ENCODE peak calls at places on chromosomes 11 and 22, in four cellular contexts. I, O, P and V are unnamed samples.

GRCh38 chr11:116814502-116814901 is 8.6 kb downstream of the APOA4 start:
- DNase-seq in O (no peak), I (no peak), P (no peak), V (no peak)

GRCh38 chr22:29146771-29147170 is 58.9 kb upstream of the EMID1 start:
- DNase-seq in I (no peak), P (peak; percentile 38), O (peak; percentile 13), V (no peak)

GRCh38 chr11:38791346-38791961 is 2193.4 kb upstream of the RAG2 start:
- DNase-seq in O (no peak), P (no peak), I (no peak), V (peak; percentile 61)

GRCh38 chr11:101770648-101771047 is 144.2 kb upstream of the CEP126 start:
- DNase-seq in P (no peak), O (no peak), I (no peak), V (no peak)

GRCh38 chr11:16604784-16605439 is 133.5 kb upstream of the C11orf58 start:
- DNase-seq in P (peak; percentile 80), O (no peak), I (no peak), V (peak; percentile 49)

GRCh38 chr11:18384157-18384641 is 10.2 kb upstream of the LDHA start:
- DNase-seq in O (peak; percentile 60), P (peak; percentile 76), I (peak; percentile 88), V (peak; percentile 83)

GRCh38 chr11:86629070-86629706 is 43.2 kb downstream of the ME3 start:
- DNase-seq in O (no peak), P (no peak), I (no peak), V (no peak)

GRCh38 chr11:2586793-2587131 is 113.0 kb downstream of the KCNQ1OT1 start:
- DNase-seq in I (no peak), O (peak; percentile 19), P (no peak), V (no peak)

GRCh38 chr22:46071451-46072029 is 78.8 kb upstream of the PPARA start:
- DNase-seq in O (peak; percentile 92), P (peak; percentile 92), I (peak; percentile 96), V (peak; percentile 95)

GRCh38 chr22:44458044-44459020 is 39.7 kb downstream of the RTL6 start:
- DNase-seq in P (peak; percentile 70), I (no peak), O (no peak), V (no peak)

GRCh38 chr22:44454113-44454769 is 43.8 kb downstream of the RTL6 start:
- DNase-seq in P (peak; percentile 64), I (no peak), O (no peak), V (no peak)

GRCh38 chr22:44456661-44457412 is 41.2 kb downstream of the RTL6 start:
- DNase-seq in P (peak; percentile 56), I (no peak), O (no peak), V (no peak)

GRCh38 chr22:44455151-44455962 is 42.7 kb downstream of the RTL6 start:
- DNase-seq in P (peak; percentile 82), O (no peak), I (no peak), V (no peak)

GRCh38 chr22:44455963-44456358 is 42.1 kb downstream of the RTL6 start:
- DNase-seq in I (no peak), O (no peak), P (peak; percentile 4), V (no peak)
- H3K27ac ChIP-seq in I (no peak overlapping the region), O (no peak overlapping the region), P (peak overlapping the region; percentile 61), V (no peak overlapping the region)

GRCh38 chr11:110297082-110297725 is 790 bp upstream of the RDX start:
- DNase-seq in I (no peak), P (no peak), O (no peak), V (peak; percentile 40)

GRCh38 chr11:110297726-110298297 is 1.4 kb upstream of the RDX start:
- DNase-seq in O (no peak), I (no peak), P (no peak), V (no peak)

GRCh38 chr11:110295487-110296225 is 758 bp downstream of the RDX start:
- DNase-seq in O (peak; percentile 73), I (peak; percentile 54), P (peak; percentile 93), V (peak; percentile 39)

GRCh38 chr11:110295086-110295485 is 1.3 kb downstream of the RDX start:
- DNase-seq in P (no peak), I (no peak), O (no peak), V (no peak)

GRCh38 chr11:110296226-110297081 is at the start of gene RDX:
- DNase-seq in I (peak; percentile 63), P (peak; percentile 93), O (peak; percentile 79), V (peak; percentile 71)
- TF ChIP-seq CTCF in I (no peak), P (no peak), O (no peak), V (no peak)

GRCh38 chr11:76119032-76119431 is 87.3 kb downstream of the WNT11 start:
- DNase-seq in P (no peak), I (no peak), O (no peak), V (no peak)
- H3K27ac ChIP-seq in P (no peak overlapping the region), I (peak overlapping the region; percentile 62), O (no peak overlapping the region), V (no peak overlapping the region)

GRCh38 chr11:30046211-30046945 is 29.5 kb upstream of the KCNA4 start:
- DNase-seq in P (no peak), O (no peak), I (no peak), V (no peak)
- TF ChIP-seq CTCF in P (no peak), O (no peak), I (no peak), V (no peak)

DNA sequence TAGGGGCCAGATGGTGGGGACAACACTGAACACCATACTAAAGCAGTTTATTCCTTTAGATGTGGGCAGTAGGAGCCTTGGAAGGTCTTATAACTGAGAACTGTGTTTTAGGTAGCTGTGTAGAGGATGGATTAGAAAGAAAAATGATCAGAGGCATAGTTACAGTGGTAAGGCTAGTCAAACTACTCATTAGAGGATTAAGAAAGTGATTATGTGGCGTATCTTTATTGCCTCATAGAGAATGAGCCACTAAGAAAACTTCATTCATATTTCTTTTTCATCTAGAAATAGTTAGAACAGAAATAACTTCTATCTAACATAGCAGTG is 155.8 kb upstream of the RASSF10 start:
- DNase-seq in P (no peak), O (no peak), I (no peak), V (no peak)
- H3K27ac ChIP-seq in P (no peak overlapping the region), O (no peak overlapping the region), I (peak overlapping the region; percentile 30), V (peak overlapping the region; percentile 27)

DNA sequence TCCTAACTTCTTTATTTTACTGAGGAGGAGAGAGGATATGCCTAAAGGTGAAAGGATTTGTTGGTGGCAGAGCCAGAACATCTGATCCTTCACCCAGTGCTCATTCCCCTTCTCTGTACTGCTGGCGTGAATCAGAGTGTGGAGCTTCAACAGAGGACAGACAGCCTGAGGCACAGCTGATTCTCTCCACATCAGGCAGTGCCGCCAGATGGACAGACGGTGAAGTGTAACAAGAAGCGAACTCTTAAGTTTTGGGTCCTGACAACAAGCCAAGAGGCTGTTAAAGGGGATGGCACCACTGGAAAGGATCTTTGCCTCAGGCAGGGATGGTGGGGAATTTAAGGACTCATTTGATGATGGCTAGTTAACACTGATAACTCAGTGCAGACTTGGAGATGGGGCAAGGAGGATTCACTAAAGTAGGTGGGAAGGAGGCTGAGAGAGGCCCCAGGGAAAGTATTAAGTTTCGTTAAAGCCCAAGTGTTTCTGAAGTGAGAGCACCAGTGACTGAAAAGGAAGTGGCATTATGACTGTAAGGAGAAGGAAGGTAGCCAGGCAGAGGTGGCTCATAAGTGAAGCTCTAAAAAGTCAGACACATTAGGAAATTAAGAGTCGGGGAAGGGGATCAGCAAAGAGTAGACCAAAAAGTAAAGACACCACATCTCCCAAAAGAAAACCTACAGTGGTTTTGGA is 81.3 kb downstream of the CLPB start:
- DNase-seq in P (no peak), I (no peak), O (no peak), V (peak; percentile 81)
- TF ChIP-seq CTCF in P (no peak), I (peak; percentile 16), O (no peak), V (peak; percentile 53)

GRCh38 chr11:129366737-129367597 is 8.7 kb upstream of the BARX2 start:
- DNase-seq in I (no peak), O (no peak), P (no peak), V (no peak)

GRCh38 chr11:129372609-129373488 is 2.8 kb upstream of the BARX2 start:
- DNase-seq in O (no peak), P (no peak), I (no peak), V (no peak)

GRCh38 chr11:129373489-129373953 is 2.1 kb upstream of the BARX2 start:
- DNase-seq in O (no peak), P (no peak), I (no peak), V (peak; percentile 12)

GRCh38 chr11:129365816-129366215 is 9.8 kb upstream of the BARX2 start:
- DNase-seq in P (no peak), I (no peak), O (no peak), V (no peak)

DNA sequence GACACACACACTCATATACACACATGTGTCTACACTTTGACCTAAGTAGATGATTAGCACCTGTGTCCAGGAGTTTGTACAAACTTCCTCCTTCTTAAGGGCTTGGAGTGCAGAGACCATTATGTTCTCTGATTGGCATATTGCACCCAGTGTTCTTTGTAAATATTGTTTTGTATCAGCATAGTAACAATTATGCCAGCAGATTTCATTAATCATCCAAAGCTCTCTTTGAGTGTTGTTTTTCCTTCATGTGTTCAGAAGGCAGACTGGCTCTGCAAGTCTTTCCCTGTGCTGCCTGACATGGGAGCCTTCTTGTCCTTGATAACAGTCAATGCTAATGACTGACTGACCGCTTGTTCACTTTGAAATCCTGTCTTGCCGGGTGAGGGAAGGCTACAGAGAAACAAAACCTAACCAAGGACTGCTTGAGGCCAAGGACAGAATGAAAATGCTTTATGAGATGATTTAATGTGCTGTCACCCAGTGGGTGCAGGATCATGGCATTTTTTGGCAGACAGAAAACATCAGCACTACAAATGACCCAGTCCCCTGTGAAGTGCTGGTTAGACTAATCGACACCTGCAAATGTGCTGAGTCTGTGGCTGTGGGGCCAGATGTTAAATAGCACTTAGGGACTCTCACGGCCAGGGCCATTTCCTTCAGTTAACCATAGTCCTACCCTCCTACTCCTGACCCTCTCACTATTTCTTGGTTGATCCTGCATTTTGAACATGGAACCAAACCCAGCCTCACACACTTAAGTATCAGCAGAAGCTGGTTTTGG is 6.6 kb upstream of the BARX2 start:
- DNase-seq in P (no peak), O (no peak), I (no peak), V (no peak)
- H3K27ac ChIP-seq in P (no peak overlapping the region), O (no peak overlapping the region), I (peak overlapping the region; percentile 57), V (no peak overlapping the region)